ENCODE peak calls at places on chromosomes 5 and 9, in five cellular contexts. H is mesendoderm; P is SK-N-SH; R is adrenal gland; U is effector memory CD4-positive, alpha-beta T cell. I is an unnamed sample.

GRCh38 chr5:11683666-11684065 is 220.6 kb downstream of the CTNND2 start:
- DNase-seq in H (no peak), R (no peak), U (no peak), P (no peak), I (no peak)

GRCh38 chr5:170632985-170633234 is 129.1 kb downstream of the KCNIP1 start:
- DNase-seq in U (no peak), P (peak; percentile 93), H (peak; percentile 86), R (peak; percentile 79), I (no peak)

GRCh38 chr5:79151933-79152671 is 40.5 kb downstream of the BHMT start:
- DNase-seq in H (peak; percentile 83), U (no peak), R (no peak), P (no peak), I (no peak)

GRCh38 chr5:123754167-123754840 is 242.3 kb downstream of the CSNK1G3 start:
- DNase-seq in P (peak; percentile 36), H (no peak), R (no peak), U (no peak), I (no peak)

GRCh38 chr9:121558423-121558950 is 58.8 kb upstream of the GGTA1 start:
- DNase-seq in R (no peak), H (no peak), U (no peak), P (no peak), I (no peak)

GRCh38 chr5:163401271-163401670 is 36.1 kb upstream of the CCNG1 start:
- DNase-seq in U (no peak), R (no peak), P (no peak), H (no peak), I (no peak)

GRCh38 chr9:71737455-71737854 is 30.9 kb downstream of the CEMIP2 start:
- DNase-seq in R (no peak), P (no peak), H (no peak), U (no peak), I (no peak)

GRCh38 chr5:174840435-174840834 is 116.1 kb downstream of the MSX2 start:
- DNase-seq in R (no peak), H (no peak), P (no peak), U (no peak), I (no peak)

GRCh38 chr9:105065119-105066088 is 137.4 kb upstream of the ABCA1 start:
- DNase-seq in P (no peak), H (no peak), U (no peak), R (no peak), I (no peak)

GRCh38 chr5:122981846-122982245 is 54.7 kb downstream of the PPIC start:
- DNase-seq in R (no peak), U (no peak), H (no peak), P (no peak), I (no peak)

GRCh38 chr5:102858808-102859207 is 103.7 kb downstream of the PAM start:
- DNase-seq in R (no peak), P (no peak), U (no peak), H (no peak), I (no peak)

DNA sequence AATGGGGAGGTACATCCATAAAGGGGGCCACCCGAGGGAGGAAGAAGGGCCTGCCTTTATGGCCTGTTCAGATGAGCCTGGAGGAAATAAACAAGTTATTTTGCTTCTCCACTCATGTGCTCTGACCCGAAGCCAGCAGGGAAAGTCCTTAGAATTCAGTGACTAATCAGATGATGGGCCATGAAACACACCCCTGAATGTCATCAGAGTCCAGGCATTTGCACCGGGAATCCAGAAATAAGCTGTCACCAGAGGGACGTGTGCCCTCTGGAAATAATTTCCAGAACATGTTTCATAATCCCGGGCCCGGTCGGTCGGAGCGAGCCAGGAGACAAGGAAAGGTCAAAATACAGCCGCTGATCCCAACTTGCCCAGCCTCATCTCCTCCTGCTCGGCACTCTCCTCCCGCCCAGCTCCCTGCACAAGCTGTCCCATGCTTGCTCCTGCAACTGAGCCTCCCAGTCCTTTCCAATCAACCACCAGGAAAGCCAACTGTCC is 73.6 kb upstream of the ZNF622 start:
- DNase-seq in R (peak; percentile 64), U (no peak), P (no peak), H (no peak), I (no peak)
- H3K4me3 ChIP-seq in R (no peak overlapping the region), U (no peak overlapping the region), P (no peak overlapping the region), H (no peak overlapping the region), I (no peak overlapping the region)

DNA sequence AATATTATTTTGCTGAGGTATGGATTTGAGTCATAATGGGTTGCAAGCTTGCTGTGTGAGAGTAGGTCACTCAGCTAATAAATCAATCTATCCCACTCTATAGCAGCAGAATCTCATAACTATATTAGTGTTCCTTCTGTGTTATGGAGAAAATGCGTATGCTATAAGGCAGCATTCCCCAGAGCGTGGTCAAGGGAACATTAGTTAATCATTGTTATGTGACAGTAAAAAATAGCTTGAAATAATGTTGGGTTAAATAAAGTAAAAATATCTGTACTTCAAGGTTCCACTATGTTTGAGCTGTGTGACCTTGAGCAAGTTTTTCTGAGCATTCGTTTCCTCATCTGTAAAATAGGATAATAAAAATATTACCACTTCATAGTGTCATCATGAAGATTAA is 7.8 kb downstream of the TRIM32 start:
- DNase-seq in P (no peak), U (no peak), R (no peak), H (no peak), I (no peak)
- H3K4me3 ChIP-seq in P (no peak overlapping the region), U (no peak overlapping the region), R (no peak overlapping the region), H (no peak overlapping the region), I (no peak overlapping the region)

GRCh38 chr5:88665750-88666215 is 217.2 kb downstream of the MEF2C start:
- DNase-seq in R (no peak), P (no peak), U (no peak), H (no peak), I (no peak)

GRCh38 chr5:88666761-88667186 is 216.2 kb downstream of the MEF2C start:
- DNase-seq in U (no peak), H (peak; percentile 61), P (no peak), R (no peak), I (no peak)

GRCh38 chr5:88663793-88664216 is 219.2 kb downstream of the MEF2C start:
- DNase-seq in R (no peak), P (no peak), U (no peak), H (no peak), I (peak; percentile 53)

GRCh38 chr5:88662801-88663360 is 220.1 kb downstream of the MEF2C start:
- DNase-seq in P (no peak), H (no peak), U (no peak), R (no peak), I (no peak)

DNA sequence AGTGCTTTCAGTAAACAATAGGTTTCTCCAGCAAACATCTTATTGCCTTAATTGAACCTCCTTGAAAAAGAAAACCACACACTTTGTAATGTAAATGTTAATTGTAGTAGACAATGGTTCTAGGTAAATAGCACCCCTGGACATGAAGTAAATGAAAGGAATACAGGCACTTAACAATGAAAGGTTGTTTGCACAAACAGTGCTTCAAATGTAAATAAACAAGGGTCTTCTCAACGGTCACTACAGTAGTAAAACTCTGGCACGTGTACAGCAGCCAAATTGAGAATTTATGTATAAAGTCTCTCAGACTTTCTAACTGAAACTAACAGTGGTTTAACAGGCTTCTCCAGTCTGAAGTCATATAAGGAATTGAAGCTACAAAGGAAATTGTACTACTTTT is 218.4 kb downstream of the MEF2C start:
- DNase-seq in P (no peak), H (no peak), R (no peak), U (no peak), I (no peak)
- H3K4me3 ChIP-seq in P (no peak overlapping the region), H (no peak overlapping the region), R (no peak overlapping the region), U (no peak overlapping the region), I (no peak overlapping the region)

GRCh38 chr9:134329576-134329855 is 3.3 kb downstream of the RXRA start:
- DNase-seq in U (no peak), P (no peak), R (no peak), H (no peak), I (peak; percentile 97)

GRCh38 chr9:134328841-134329575 is 2.8 kb downstream of the RXRA start:
- DNase-seq in P (no peak), U (no peak), H (no peak), R (peak; percentile 75), I (peak; percentile 87)

GRCh38 chr9:134328341-134328840 is 2.1 kb downstream of the RXRA start:
- DNase-seq in U (no peak), H (no peak), P (no peak), R (no peak), I (peak; percentile 72)

GRCh38 chr9:134330590-134330989 is 4.3 kb downstream of the RXRA start:
- DNase-seq in U (no peak), P (no peak), R (no peak), H (no peak), I (no peak)

DNA sequence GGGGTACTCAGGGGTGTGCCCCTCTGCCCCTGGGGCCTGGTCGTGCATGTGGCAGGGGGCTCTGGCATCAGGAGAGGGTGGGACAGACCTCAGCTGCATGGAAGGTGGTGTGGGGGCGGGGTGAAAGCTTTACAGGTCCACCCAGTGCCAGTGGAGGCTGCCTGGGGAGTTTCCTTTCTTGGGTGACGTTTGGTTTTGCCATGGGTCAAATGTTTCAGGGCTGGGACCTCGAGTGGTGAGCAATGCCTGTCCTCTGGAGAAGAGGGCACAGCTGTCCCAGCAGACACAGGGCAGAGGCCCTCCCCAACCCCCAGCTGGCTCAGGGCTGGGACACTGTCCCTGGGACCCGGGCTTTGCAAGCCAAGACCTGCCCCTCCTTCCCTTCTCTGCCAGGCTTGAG is 3.6 kb downstream of the RXRA start:
- DNase-seq in H (no peak), P (no peak), R (peak; percentile 94), U (no peak), I (peak; percentile 92)
- H3K4me3 ChIP-seq in H (no peak overlapping the region), P (no peak overlapping the region), R (no peak overlapping the region), U (no peak overlapping the region), I (peak overlapping the region; percentile 75)

DNA sequence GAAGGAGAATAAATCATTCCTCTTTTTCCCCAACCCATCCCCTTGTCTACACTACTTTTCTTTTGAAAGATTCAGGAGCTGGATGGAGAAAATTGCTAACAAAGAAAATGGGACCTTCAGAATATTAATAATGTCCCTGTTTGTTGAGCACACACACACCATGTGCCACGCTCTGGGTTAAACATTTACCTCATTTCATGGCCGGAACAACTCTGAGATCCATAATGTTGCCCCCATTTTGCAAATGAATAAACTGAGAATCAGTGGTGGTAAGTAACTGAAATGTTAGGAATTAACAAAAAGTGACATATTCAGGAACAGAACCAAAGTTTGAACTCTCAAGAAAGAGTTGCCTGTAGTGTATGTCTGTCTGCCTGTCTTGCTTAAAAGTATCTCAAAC is 51.5 kb upstream of the SMAD5 start:
- DNase-seq in R (no peak), P (no peak), H (no peak), U (no peak), I (no peak)
- H3K4me3 ChIP-seq in R (no peak overlapping the region), P (no peak overlapping the region), H (no peak overlapping the region), U (no peak overlapping the region), I (no peak overlapping the region)

GRCh38 chr9:15222313-15222712 is 84.7 kb downstream of the TTC39B start:
- DNase-seq in U (no peak), H (no peak), R (no peak), P (no peak), I (no peak)
- H3K4me3 ChIP-seq in U (no peak overlapping the region), H (no peak overlapping the region), R (no peak overlapping the region), P (no peak overlapping the region), I (no peak overlapping the region)

GRCh38 chr5:126594676-126595485 is at the start of gene ALDH7A1:
- DNase-seq in P (peak; percentile 93), U (no peak), R (peak; percentile 96), H (peak; percentile 99), I (peak; percentile 97)
- H3K4me3 ChIP-seq in P (peak within 1 kb of the TSS; percentile 64), U (peak within 1 kb of the TSS; percentile 62), R (no peak within 1 kb of the TSS), H (peak within 1 kb of the TSS; percentile 92), I (peak within 1 kb of the TSS; percentile 64)

DNA sequence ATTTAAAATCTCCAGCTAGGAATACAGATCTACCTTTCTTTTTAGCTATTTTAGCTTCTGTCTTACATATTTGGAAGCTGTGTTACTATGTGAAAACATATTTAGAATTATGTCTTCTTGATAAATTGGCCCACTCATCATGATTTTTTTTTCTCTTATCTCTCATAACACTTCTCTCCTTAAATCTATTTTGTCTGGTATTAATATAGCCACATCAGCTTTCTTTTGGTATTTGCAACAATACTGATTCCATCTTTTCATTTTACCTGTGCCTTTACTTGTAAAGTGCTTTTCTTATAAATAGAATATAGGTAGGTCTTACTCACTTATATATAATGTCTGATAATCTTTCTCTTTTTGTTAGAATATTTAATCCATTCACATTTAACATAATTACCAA is 19.6 kb downstream of the PJA2 start:
- DNase-seq in P (no peak), U (no peak), H (no peak), R (no peak), I (no peak)
- H3K4me3 ChIP-seq in P (no peak overlapping the region), U (no peak overlapping the region), H (no peak overlapping the region), R (no peak overlapping the region), I (no peak overlapping the region)

I was measured in SJCRH30.